ENCODE peak calls at places on chromosomes 11 and 22, in five cellular contexts. S is H1, A is HepG2, G is K562, H is GM12878. V is an unnamed sample.

GRCh38 chr22:38718414-38718813 is 12.7 kb downstream of the GTPBP1 start:
- DNase-seq in H (no peak), G (no peak), S (no peak), A (peak; percentile 47), V (peak; percentile 78)

GRCh38 chr11:111269146-111269868 is 23.8 kb downstream of the POU2AF2 start:
- DNase-seq in G (no peak), S (no peak), H (no peak), A (peak; percentile 81), V (no peak)

GRCh38 chr11:132471491-132471890 is 1060.8 kb downstream of the OPCML start:
- DNase-seq in H (no peak), A (no peak), G (no peak), S (no peak), V (no peak)

GRCh38 chr11:13429836-13430235 is 33.2 kb downstream of the BTBD10 start:
- DNase-seq in H (no peak), G (no peak), S (no peak), A (no peak), V (no peak)

GRCh38 chr11:26335903-26336302 is 4.0 kb downstream of the ANO3 start:
- DNase-seq in H (no peak), S (no peak), A (no peak), G (no peak), V (no peak)

GRCh38 chr11:94308024-94308423 is 3.6 kb downstream of the IZUMO1R start:
- DNase-seq in H (no peak), S (no peak), A (no peak), G (no peak), V (no peak)

GRCh38 chr11:10246991-10247390 is 47.0 kb downstream of the SBF2 start:
- DNase-seq in G (no peak), S (no peak), H (no peak), A (no peak), V (no peak)

GRCh38 chr22:41766476-41766875 is 34.0 kb upstream of the CCDC134 start:
- DNase-seq in H (no peak), G (no peak), S (no peak), A (no peak), V (no peak)

GRCh38 chr22:37924386-37925065 is 18.4 kb downstream of the MICALL1 start:
- DNase-seq in S (no peak), A (no peak), H (no peak), G (no peak), V (no peak)

GRCh38 chr11:68652683-68653156 is 31.6 kb upstream of the GAL start:
- DNase-seq in S (no peak), G (no peak), A (no peak), H (no peak), V (no peak)

GRCh38 chr11:12284321-12285050 is 92.9 kb upstream of the PARVA start:
- DNase-seq in S (no peak), H (no peak), G (no peak), A (no peak), V (no peak)

GRCh38 chr11:61505640-61506155 is 2.9 kb upstream of the LRRC10B start:
- DNase-seq in S (no peak), H (no peak), G (no peak), A (no peak), V (no peak)

GRCh38 chr11:90332415-90332814 is 109.6 kb upstream of the CHORDC1 start:
- DNase-seq in G (no peak), A (no peak), S (no peak), H (no peak), V (no peak)

GRCh38 chr22:27393371-27393770 is 408.2 kb downstream of the MN1 start:
- DNase-seq in A (no peak), H (no peak), G (no peak), S (no peak), V (no peak)

GRCh38 chr11:130671801-130672700 is 223.6 kb downstream of the ADAMTS15 start:
- DNase-seq in H (no peak), A (no peak), G (no peak), S (no peak), V (no peak)

GRCh38 chr22:42796081-42796480 is 61.0 kb downstream of the ARFGAP3 start:
- DNase-seq in A (no peak), S (no peak), H (no peak), G (no peak), V (no peak)

GRCh38 chr11:5123802-5124521 is 14.2 kb downstream of the OR52A5 start:
- DNase-seq in A (peak; percentile 46), S (peak; percentile 44), G (peak; percentile 72), H (peak; percentile 13), V (peak; percentile 87)

DNA sequence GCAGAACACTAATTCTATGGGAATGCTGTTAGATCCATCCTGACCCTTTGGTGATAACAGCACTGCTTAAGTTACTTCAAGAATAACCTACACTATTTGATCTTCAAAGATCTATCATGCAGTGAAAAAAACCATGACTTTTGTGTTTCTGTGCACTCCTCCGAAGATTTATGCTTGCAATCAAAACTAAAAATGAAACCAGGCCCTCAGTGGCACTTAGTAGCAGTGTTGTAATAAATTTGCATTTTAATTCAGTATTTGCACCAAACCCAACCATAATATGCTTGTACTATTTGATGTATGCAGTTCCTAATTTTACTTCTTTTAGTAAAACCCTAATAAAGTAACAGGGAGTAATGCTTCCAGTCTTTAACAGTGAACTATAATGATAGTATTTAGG is 130.7 kb downstream of the SOX6 start:
- DNase-seq in G (no peak), A (no peak), H (no peak), S (no peak), V (no peak)
- H3K4me2 ChIP-seq in G (no peak overlapping the region), A (no peak overlapping the region), H (no peak overlapping the region), S (no peak overlapping the region), V (no peak overlapping the region)

GRCh38 chr11:76674517-76675400 is 4.2 kb upstream of the LRRC32 start:
- DNase-seq in S (no peak), H (peak; percentile 59), G (no peak), A (no peak), V (peak; percentile 48)
- TF ChIP-seq CTCF in S (peak; percentile 38), H (peak; percentile 9), G (no peak), A (no peak), V (peak; percentile 27)

GRCh38 chr11:34637303-34637702 is 16.4 kb downstream of the EHF start:
- DNase-seq in A (no peak), G (no peak), H (no peak), S (no peak), V (no peak)
- TF ChIP-seq CREB1 in A (no peak), G (no peak), H (no peak), S (no peak), V (no peak)

DNA sequence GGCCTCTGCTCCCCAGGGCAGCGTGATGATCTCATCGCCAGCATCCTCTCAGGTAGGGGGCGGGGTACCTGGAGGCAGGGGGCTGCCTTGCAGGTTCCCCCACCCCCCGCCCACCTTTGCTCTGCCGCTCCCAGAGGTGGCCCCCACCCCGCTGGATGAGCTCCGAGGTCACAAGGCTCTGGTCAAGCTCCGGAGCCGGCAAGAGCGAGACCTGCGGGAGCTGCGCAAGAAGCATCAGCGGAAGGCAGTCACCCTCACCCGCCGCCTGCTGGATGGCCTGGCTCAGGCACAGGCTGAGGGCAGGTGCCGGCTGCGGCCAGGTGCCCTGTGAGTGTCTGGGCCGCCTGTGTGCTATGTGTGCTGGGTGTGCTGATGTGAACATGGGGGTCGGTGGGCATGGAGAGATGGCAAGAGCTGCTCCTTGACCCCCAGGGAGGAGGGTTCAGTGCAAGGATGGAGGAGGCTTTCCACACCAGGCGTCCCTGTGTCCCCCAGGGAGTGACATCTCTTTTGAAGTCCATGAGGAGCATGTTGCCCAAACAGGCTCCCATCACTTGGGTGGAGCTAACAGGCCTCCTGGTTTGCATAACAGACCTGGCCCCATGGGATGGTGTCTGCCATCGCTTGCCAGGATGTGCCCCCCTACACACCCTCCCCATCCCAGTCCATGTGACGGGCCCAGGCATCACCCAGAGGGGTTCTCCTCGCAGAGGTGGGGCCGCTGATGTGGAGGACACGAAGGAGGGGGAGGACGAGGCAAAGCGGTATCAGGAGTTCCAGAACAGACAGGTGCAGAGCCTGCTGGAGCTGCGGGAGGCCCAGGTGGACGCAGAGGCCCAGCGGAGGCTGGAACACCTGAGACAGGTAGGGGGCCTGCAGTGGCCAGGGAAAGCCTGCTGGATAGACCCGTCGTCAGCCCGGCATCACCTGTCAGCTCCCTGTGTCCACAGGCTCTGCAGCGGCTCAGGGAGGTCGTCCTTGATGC is 14.1 kb downstream of the PLCB3 start:
- DNase-seq in G (no peak), A (no peak), H (no peak), S (no peak), V (no peak)
- H3K4me2 ChIP-seq in G (no peak overlapping the region), A (no peak overlapping the region), H (no peak overlapping the region), S (no peak overlapping the region), V (no peak overlapping the region)

GRCh38 chr22:50446708-50447575 is 27.9 kb downstream of the SBF1 start:
- DNase-seq in H (no peak), G (no peak), A (no peak), S (no peak), V (no peak)
- TF ChIP-seq CTCF in H (no peak), G (no peak), A (no peak), S (no peak), V (no peak)

GRCh38 chr11:134034496-134035381 is 34.1 kb upstream of the JAM3 start:
- DNase-seq in G (no peak), H (no peak), S (no peak), A (no peak), V (no peak)
- TF ChIP-seq CREB1 in G (no peak), H (no peak), S (no peak), A (no peak), V (no peak)

GRCh38 chr11:122690292-122690691 is 34.8 kb downstream of the UBASH3B start:
- DNase-seq in H (no peak), A (no peak), G (no peak), S (no peak), V (no peak)
- H3K4me2 ChIP-seq in H (no peak overlapping the region), A (no peak overlapping the region), G (no peak overlapping the region), S (no peak overlapping the region), V (no peak overlapping the region)

GRCh38 chr11:134253189-134253993 is at the start of the genes ACAD8 and THYN1:
- DNase-seq in H (peak; percentile 86), G (peak; percentile 98), S (peak; percentile 92), A (peak; percentile 93), V (peak; percentile 99)
- TF ChIP-seq CTCF in H (no peak), G (peak; percentile 1), S (no peak), A (peak; percentile 38), V (no peak)

DNA sequence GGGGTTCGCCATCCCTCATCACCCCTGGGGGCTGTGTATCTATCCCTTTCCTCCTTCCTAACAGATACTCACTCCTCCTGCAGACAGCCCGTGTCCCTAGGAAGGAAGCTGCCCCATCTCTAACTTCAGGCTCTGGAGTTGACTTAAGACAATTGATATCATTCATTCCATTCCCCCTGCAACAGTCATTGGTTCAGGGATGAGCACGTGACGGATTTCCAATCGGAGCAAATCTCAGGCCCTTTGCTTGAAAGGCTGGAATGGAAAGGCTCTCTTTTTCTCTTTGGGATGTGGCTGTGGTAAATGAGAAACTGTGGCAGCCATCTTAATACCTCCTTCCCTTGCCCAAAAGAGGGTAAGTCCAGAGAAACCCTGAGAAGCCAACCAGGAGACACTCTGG is 5.0 kb upstream of the SCUBE2 start:
- DNase-seq in H (no peak), S (no peak), G (no peak), A (no peak), V (no peak)
- TF ChIP-seq CREB1 in H (no peak), S (no peak), G (no peak), A (no peak), V (no peak)

V was measured in GM23338.